ENCODE peak calls at places on chromosomes 12 and 14, in four cellular contexts. B is BJ, Y is A549, R is fibroblast of lung. O is an unnamed sample.

GRCh38 chr12:115135800-115136211 is 451.8 kb upstream of the TBX3 start:
- DNase-seq in B (peak; percentile 64), R (peak; percentile 56), Y (no peak), O (peak; percentile 19)

GRCh38 chr12:59055204-59055839 is 135.0 kb upstream of the LRIG3 start:
- DNase-seq in B (peak; percentile 45), R (peak; percentile 79), Y (peak; percentile 63), O (peak; percentile 79)

GRCh38 chr12:48118491-48118890 is 673 bp upstream of the PFKM start:
- DNase-seq in Y (no peak), B (no peak), R (no peak), O (no peak)

GRCh38 chr14:93752980-93753561 is 35.2 kb downstream of the PRIMA1 start:
- DNase-seq in Y (no peak), B (no peak), R (no peak), O (no peak)

GRCh38 chr14:92665699-92666110 is 82.7 kb downstream of the LGMN start:
- DNase-seq in Y (no peak), R (no peak), B (no peak), O (no peak)

GRCh38 chr12:26402648-26403047 is 207.3 kb downstream of the SSPN start:
- DNase-seq in R (peak; percentile 9), Y (no peak), B (no peak), O (no peak)

GRCh38 chr12:78002878-78003277 is 172.2 kb downstream of the NAV3 start:
- DNase-seq in R (no peak), B (no peak), Y (no peak), O (peak; percentile 49)

GRCh38 chr14:90587918-90588317 is 191.1 kb downstream of the CALM1 start:
- DNase-seq in R (no peak), B (no peak), Y (no peak), O (no peak)

GRCh38 chr14:104983231-104983721 is 2.3 kb upstream of the CLBA1 start:
- DNase-seq in Y (no peak), B (no peak), R (no peak), O (no peak)

GRCh38 chr12:120439646-120440247 is 1.8 kb downstream of the COX6A1 start:
- DNase-seq in R (peak; percentile 51), Y (peak; percentile 90), B (no peak), O (peak; percentile 61)

GRCh38 chr12:120438495-120439198 is 734 bp downstream of the COX6A1 start:
- DNase-seq in Y (no peak), B (no peak), R (no peak), O (no peak)

GRCh38 chr12:120432772-120433525 is 5.0 kb upstream of the COX6A1 start:
- DNase-seq in R (no peak), Y (no peak), B (no peak), O (no peak)

GRCh38 chr12:120437735-120438494 is at the start of gene COX6A1:
- DNase-seq in R (peak; percentile 97), B (peak; percentile 89), Y (peak; percentile 99), O (peak; percentile 95)
- TF ChIP-seq CTCF in R (no peak), B (no peak), Y (no peak), O (no peak)

DNA sequence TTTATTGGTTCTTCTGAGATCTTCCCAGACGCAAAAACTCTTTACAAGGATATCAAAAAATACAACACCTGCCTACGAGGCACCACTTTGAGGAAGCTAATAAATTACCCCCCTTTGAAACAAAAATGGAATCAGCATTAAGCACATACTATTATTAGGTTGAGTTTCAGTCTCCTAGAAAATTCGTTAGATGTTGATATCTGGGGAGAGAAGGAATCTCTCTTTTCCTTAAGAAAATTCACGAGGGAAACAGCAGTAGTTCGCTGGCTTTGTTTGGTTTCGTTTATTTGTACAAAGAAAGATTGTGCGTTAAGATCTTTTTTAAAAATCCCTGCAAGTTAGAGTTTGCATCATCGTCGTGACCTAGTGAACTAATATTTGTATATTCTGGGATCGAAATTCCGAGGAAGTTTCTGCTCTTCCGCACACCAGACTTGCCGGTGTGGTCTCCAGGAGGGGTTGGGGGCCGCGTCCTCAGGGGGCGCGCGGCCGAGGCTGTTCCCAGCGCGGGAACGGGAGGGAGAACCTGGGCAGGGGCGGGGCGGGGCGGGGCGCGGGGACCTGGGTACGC is 12.1 kb downstream of the NKX2-1 start:
- DNase-seq in R (no peak), B (no peak), Y (no peak), O (no peak)
- H3K4me3 ChIP-seq in R (no peak overlapping the region), B (no peak overlapping the region), Y (no peak overlapping the region), O (no peak overlapping the region)

DNA sequence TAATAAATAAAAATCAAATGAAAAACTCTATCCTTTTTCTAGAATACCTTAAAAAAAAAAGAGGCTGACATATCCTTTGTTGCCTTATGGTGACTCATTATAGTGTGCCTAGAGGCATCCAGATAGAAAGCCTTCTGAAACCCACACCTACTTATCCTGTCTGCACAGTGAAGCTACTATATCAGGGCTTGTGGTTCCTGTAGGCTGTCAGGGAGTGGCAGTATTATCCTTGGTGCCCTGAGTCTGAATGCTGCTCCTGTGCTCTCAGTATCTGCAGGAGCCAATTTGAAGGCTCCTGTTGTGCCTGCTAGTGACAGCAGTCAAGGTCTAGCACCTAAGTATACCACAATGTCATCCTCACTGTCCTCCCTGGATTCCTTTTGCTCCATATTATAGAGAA is 168.4 kb upstream of the AVPR1A start:
- DNase-seq in Y (peak; percentile 12), R (peak; percentile 26), B (no peak), O (no peak)
- TF ChIP-seq CTCF in Y (no peak), R (no peak), B (no peak), O (no peak)

DNA sequence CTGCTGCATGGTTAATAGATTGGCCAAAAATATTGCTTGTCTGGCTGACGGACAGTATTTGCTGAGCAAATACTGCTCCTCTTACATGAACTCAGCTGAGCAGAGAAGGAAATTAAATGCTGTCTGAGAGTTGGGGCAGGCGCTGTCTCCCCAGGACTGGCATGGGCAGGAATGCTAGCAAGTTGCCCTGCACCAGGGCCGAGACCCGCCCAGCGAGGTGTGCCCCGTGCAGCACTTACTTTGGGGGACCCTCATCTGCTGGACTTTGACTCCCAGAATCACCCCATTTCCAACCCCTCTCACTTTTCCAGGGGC is 1.4 kb downstream of the FBRSL1 start:
- DNase-seq in Y (no peak), R (no peak), B (no peak), O (no peak)
- H3K4me3 ChIP-seq in Y (peak overlapping the region; percentile 100), R (peak overlapping the region; percentile 78), B (peak overlapping the region; percentile 78), O (peak overlapping the region; percentile 63)

O was measured in fibroblast of mammary gland.